ENCODE peak calls at places on chromosomes 2 and 18, in seven cellular contexts. M is LoVo; A is NAMALWA; I is HAP-1; W is glomerular endothelial cell; L is stimulated activated CD8-positive, alpha-beta memory T cell treated with anti-CD3 and anti-CD28 coated beads, Interleukin-12 subunit alpha, Interleukin-12 subunit beta, amount 100 ng/mL, for 1 hour; N is stimulated activated CD4-positive, alpha-beta T cell treated with anti-CD3 and anti-CD28 coated beads, Interleukin-2, amount 100 ng/mL, for 24 hours. O is an unnamed sample.

GRCh38 chr2:30405266-30405592 is 41.8 kb upstream of the LCLAT1 start:
- DNase-seq in M (no peak), A (no peak), I (no peak), W (no peak), L (no peak), N (no peak), O (no peak)

GRCh38 chr18:65942854-65943253 is 192.0 kb downstream of the CDH7 start:
- DNase-seq in M (no peak), A (no peak), I (no peak), W (no peak), L (no peak), N (no peak), O (no peak)

GRCh38 chr2:241759091-241759807 is 17.4 kb upstream of the GAL3ST2 start:
- DNase-seq in M (no peak), A (no peak), I (no peak), W (no peak), L (no peak), N (no peak), O (no peak)

GRCh38 chr2:102735431-102736130 is 26.2 kb upstream of the TMEM182 start:
- DNase-seq in M (no peak), A (no peak), I (peak), W (no peak), L (no peak), N (no peak), O (no peak)

GRCh38 chr2:119260636-119261497 is 37.2 kb downstream of the STEAP3 start:
- DNase-seq in M (no peak), A (no peak), I (no peak), W (no peak), L (no peak), N (no peak), O (no peak)

GRCh38 chr2:207469953-207470699 is 59.6 kb upstream of the CREB1 start:
- DNase-seq in M (no peak), A (no peak), I (no peak), W (no peak), L (no peak), N (no peak), O (no peak)

GRCh38 chr2:105125920-105126319 is 88.1 kb downstream of the MRPS9 start:
- DNase-seq in M (no peak), A (no peak), I (no peak), W (no peak), L (no peak), N (no peak), O (no peak)

GRCh38 chr18:13258792-13259385 is 40.3 kb downstream of the LDLRAD4 start:
- DNase-seq in M (no peak), A (no peak), I (no peak), W (no peak), L (no peak), N (no peak), O (no peak)

GRCh38 chr18:50231621-50232020 is 34.7 kb downstream of the CFAP53 start:
- DNase-seq in M (no peak), A (no peak), I (no peak), W (no peak), L (no peak), N (no peak), O (peak)

GRCh38 chr18:55301196-55301540 is 286.8 kb downstream of the TCF4 start:
- DNase-seq in M (no peak), A (no peak), I (no peak), W (no peak), L (no peak), N (no peak), O (no peak)

GRCh38 chr2:105438104-105438929 is 39.5 kb upstream of the FHL2 start:
- DNase-seq in M (no peak), A (peak), I (no peak), W (no peak), L (no peak), N (no peak), O (no peak)

GRCh38 chr2:146321175-146321574 is 1523.7 kb upstream of the ACVR2A start:
- DNase-seq in M (no peak), A (no peak), I (no peak), W (no peak), L (no peak), N (no peak), O (no peak)

GRCh38 chr2:71800106-71800809 is 346.9 kb downstream of the DYSF start:
- DNase-seq in M (no peak), A (no peak), I (no peak), W (no peak), L (no peak), N (no peak), O (no peak)

GRCh38 chr2:8479298-8479697 is 202.6 kb upstream of the ID2 start:
- DNase-seq in M (peak), A (no peak), I (no peak), W (no peak), L (no peak), N (no peak), O (no peak)

GRCh38 chr18:49723648-49724180 is 89.6 kb downstream of the ACAA2 start:
- DNase-seq in M (peak), A (no peak), I (no peak), W (peak), L (no peak), N (peak), O (no peak)

GRCh38 chr2:63488118-63488713 is 100.1 kb downstream of the WDPCP start:
- DNase-seq in M (peak), A (peak), I (peak), W (peak), L (no peak), N (peak), O (no peak)

GRCh38 chr2:27494284-27494943 is 586 bp downstream of the FNDC4 start:
- DNase-seq in M (no peak), A (no peak), I (peak), W (no peak), L (no peak), N (no peak), O (no peak)

GRCh38 chr2:192448881-192449280 is 254.1 kb upstream of the TMEFF2 start:
- DNase-seq in M (no peak), A (no peak), I (no peak), W (no peak), L (no peak), N (no peak), O (no peak)

O was measured in keratinocyte.